ENCODE peak calls at places on chromosomes 4 and X, in nine cellular contexts. D, I, V, L, M, C, S, W and N are unnamed samples.
A peak's percentile ranks its signal among the peaks of the same experiment; 100 is the strongest.

GRCh38 chrX:77749695-77750094 is 36.3 kb downstream of the ATRX start:
- DNase-seq in C (no peak), S (peak; percentile 10), V (no peak), D (no peak), W (no peak), I (no peak), L (no peak), M (no peak), N (no peak)

GRCh38 chr4:87973283-87974169 is 2.0 kb upstream of the SPP1 start:
- DNase-seq in C (peak; percentile 43), V (peak; percentile 78), W (peak; percentile 50), L (no peak), I (peak; percentile 51), S (peak; percentile 43), D (no peak), M (no peak), N (no peak)

GRCh38 chr4:53131562-53131925 is 234.3 kb downstream of the SCFD2 start:
- DNase-seq in I (no peak), D (no peak), M (no peak), L (no peak), V (no peak), S (no peak), C (no peak), W (no peak), N (no peak)

GRCh38 chrX:130047416-130047815 is 62.9 kb downstream of the ELF4 start:
- DNase-seq in L (no peak), M (no peak), C (no peak), S (no peak), V (no peak), D (no peak), I (no peak), W (no peak), N (no peak)

GRCh38 chrX:10326578-10326977 is 169.8 kb downstream of the CLCN4 start:
- DNase-seq in I (no peak), C (no peak), L (no peak), M (no peak), V (peak; percentile 59), W (no peak), D (no peak), S (peak; percentile 16), N (no peak)

GRCh38 chr4:124070688-124071484 is 641.6 kb downstream of the ANKRD50 start:
- DNase-seq in M (no peak), W (no peak), D (no peak), C (no peak), L (no peak), S (no peak), I (no peak), V (no peak), N (no peak)

GRCh38 chr4:18880850-18881249 is 859.3 kb upstream of the LCORL start:
- DNase-seq in I (no peak), S (no peak), D (no peak), V (no peak), W (no peak), C (no peak), M (no peak), L (no peak), N (no peak)

GRCh38 chr4:169615467-169616106 is 3.2 kb upstream of the NEK1 start:
- DNase-seq in M (no peak), I (no peak), D (no peak), S (no peak), W (no peak), V (no peak), L (no peak), C (no peak), N (no peak)

GRCh38 chr4:105122334-105122733 is 24.3 kb upstream of the TET2 start:
- DNase-seq in L (no peak), W (no peak), S (no peak), D (no peak), M (no peak), I (no peak), V (no peak), C (no peak), N (no peak)

GRCh38 chr4:107314156-107314555 is 278.0 kb upstream of the DKK2 start:
- DNase-seq in W (no peak), M (no peak), S (no peak), L (no peak), V (no peak), D (no peak), C (no peak), I (no peak), N (no peak)

GRCh38 chr4:176013466-176014247 is 52.0 kb upstream of the WDR17 start:
- DNase-seq in S (no peak), L (no peak), M (no peak), I (no peak), D (no peak), V (no peak), C (no peak), W (peak; percentile 21), N (no peak)

GRCh38 chrX:28756647-28757046 is 169.4 kb downstream of the IL1RAPL1 start:
- DNase-seq in V (no peak), C (no peak), I (no peak), M (no peak), D (no peak), S (no peak), L (no peak), W (no peak), N (no peak)

GRCh38 chr4:144621681-144622080 is 24.3 kb upstream of the HHIP start:
- DNase-seq in W (no peak), M (no peak), L (no peak), V (no peak), S (no peak), D (no peak), C (no peak), I (no peak), N (no peak)

GRCh38 chrX:155956649-155957048 is 40.8 kb upstream of the IL9R start:
- DNase-seq in C (no peak), V (no peak), I (no peak), L (no peak), D (no peak), S (no peak), M (no peak), W (no peak), N (no peak)

GRCh38 chr4:6573986-6574746 is 823 bp upstream of the MAN2B2 start:
- DNase-seq in C (no peak), M (no peak), V (peak; percentile 52), D (no peak), W (no peak), S (no peak), I (no peak), L (no peak), N (no peak)

GRCh38 chrX:2488621-2489285 is 12.0 kb downstream of the DHRSX start:
- DNase-seq in D (no peak), M (no peak), S (no peak), C (no peak), W (no peak), V (no peak), L (no peak), I (no peak), N (no peak)

GRCh38 chr4:89137231-89137630 is 25.9 kb downstream of the TIGD2 start:
- DNase-seq in S (no peak), M (no peak), C (no peak), W (no peak), D (no peak), V (no peak), I (no peak), L (no peak), N (no peak)

GRCh38 chrX:2185341-2186082 is 315.3 kb downstream of the DHRSX start:
- DNase-seq in V (no peak), I (no peak), W (no peak), S (no peak), D (no peak), M (no peak), L (no peak), C (no peak), N (no peak)

GRCh38 chr4:57104706-57105560 is 5.3 kb downstream of the IGFBP7 start:
- DNase-seq in S (no peak), D (no peak), L (no peak), C (no peak), W (no peak), I (no peak), M (no peak), V (no peak), N (no peak)

GRCh38 chr4:122874194-122874593 is 47.6 kb downstream of the FGF2 start:
- DNase-seq in S (peak; percentile 53), V (no peak), I (no peak), W (no peak), M (no peak), D (no peak), L (no peak), C (peak; percentile 43), N (no peak)

GRCh38 chr4:86846921-86847320 is 2.3 kb downstream of the SLC10A6 start:
- DNase-seq in S (peak; percentile 33), C (no peak), L (no peak), W (no peak), I (no peak), M (no peak), D (no peak), V (no peak), N (no peak)

GRCh38 chr4:15729910-15730533 is 27.2 kb downstream of the BST1 start:
- DNase-seq in L (peak; percentile 2), W (peak; percentile 61), M (no peak), I (peak; percentile 53), D (no peak), S (peak; percentile 23), V (peak; percentile 59), C (peak; percentile 61), N (no peak)

GRCh38 chr4:68283714-68284113 is 38.2 kb upstream of the TMPRSS11B start:
- DNase-seq in C (no peak), W (no peak), V (no peak), L (no peak), I (no peak), S (no peak), M (no peak), D (no peak), N (no peak)

GRCh38 chr4:164383187-164384181 is 370.4 kb upstream of the SMIM31 start:
- DNase-seq in D (no peak), I (no peak), L (no peak), V (peak; percentile 50), C (no peak), M (no peak), S (no peak), W (no peak), N (no peak)

GRCh38 chr4:184954482-184954881 is 63.8 kb upstream of the HELT start:
- DNase-seq in V (no peak), L (no peak), S (no peak), W (no peak), I (no peak), M (no peak), C (no peak), D (no peak), N (no peak)

GRCh38 chr4:189136462-189136861 is 804.2 kb upstream of the FRG1 start:
- DNase-seq in D (no peak), I (no peak), S (no peak), M (no peak), V (no peak), L (no peak), C (no peak), W (no peak), N (no peak)

GRCh38 chr4:38367642-38368189 is 296.3 kb upstream of the KLF3 start:
- DNase-seq in L (no peak), S (no peak), D (no peak), I (no peak), M (no peak), C (no peak), V (no peak), W (no peak), N (no peak)

GRCh38 chr4:127732623-127733199 is 2.5 kb downstream of the SLC25A31 start:
- DNase-seq in D (no peak), W (peak; percentile 42), S (peak; percentile 14), M (no peak), V (peak; percentile 74), L (no peak), I (no peak), C (peak; percentile 66), N (no peak)